ENCODE peak calls at places on chromosomes 2 and 18, in five cellular contexts. N is AG10803, Q is neuronal stem cell, O is A549, H is right cardiac atrium. J is an unnamed sample.

GRCh38 chr2:113157897-113158753 is 15.6 kb upstream of the PSD4 start:
- DNase-seq in Q (no peak), O (peak), H (no peak), N (peak), J (peak)

GRCh38 chr2:239305771-239306170 is 95.0 kb downstream of the HDAC4 start:
- DNase-seq in N (no peak), Q (no peak), H (no peak), O (no peak), J (no peak)

GRCh38 chr2:75915851-75916634 is 205.3 kb upstream of the GCFC2 start:
- DNase-seq in N (no peak), H (no peak), O (no peak), Q (no peak), J (no peak)

GRCh38 chr2:36539631-36540030 is 58.3 kb downstream of the FEZ2 start:
- DNase-seq in Q (no peak), N (peak), O (no peak), H (no peak), J (no peak)

GRCh38 chr2:164981217-164981990 is 26.1 kb upstream of the SLC38A11 start:
- DNase-seq in N (peak), H (no peak), Q (no peak), O (peak), J (no peak)

GRCh38 chr2:132729572-132729971 is 59.6 kb upstream of the LYPD1 start:
- DNase-seq in Q (no peak), H (no peak), O (no peak), N (no peak), J (no peak)

GRCh38 chr2:143300531-143300930 is 171.3 kb downstream of the ARHGAP15 start:
- DNase-seq in Q (no peak), H (no peak), N (peak), O (no peak), J (peak)

GRCh38 chr18:38611036-38611964 is 1045.7 kb upstream of the CELF4 start:
- DNase-seq in O (no peak), N (no peak), Q (no peak), H (no peak), J (no peak)

GRCh38 chr2:130755234-130756040 is at the start of gene AMER3:
- DNase-seq in Q (peak), N (no peak), O (no peak), H (no peak), J (no peak)

GRCh38 chr2:80737047-80737446 is 432.5 kb upstream of the LRRTM1 start:
- DNase-seq in H (no peak), N (no peak), Q (no peak), O (no peak), J (no peak)

GRCh38 chr2:68776124-68776523 is 41.5 kb downstream of the ARHGAP25 start:
- DNase-seq in Q (no peak), N (no peak), H (no peak), O (no peak), J (no peak)

GRCh38 chr18:54671291-54671881 is 80.3 kb downstream of the DYNAP start:
- DNase-seq in H (no peak), O (peak), Q (no peak), N (peak), J (peak)

GRCh38 chr2:54880428-54880827 is 157.0 kb downstream of the EML6 start:
- DNase-seq in Q (no peak), O (no peak), N (no peak), H (no peak), J (no peak)

GRCh38 chr18:21851327-21851961 is 110.9 kb downstream of the MIB1 start:
- DNase-seq in O (peak), H (no peak), N (peak), Q (no peak), J (no peak)

GRCh38 chr2:121491566-121491965 is 39.1 kb upstream of the RNU4ATAC start:
- DNase-seq in H (no peak), N (no peak), Q (no peak), O (no peak), J (no peak)

GRCh38 chr2:43070676-43071491 is 155.5 kb downstream of the ZFP36L2 start:
- DNase-seq in N (no peak), H (no peak), Q (no peak), O (no peak), J (no peak)

GRCh38 chr18:32455346-32455745 is 15.3 kb downstream of the GAREM1 start:
- DNase-seq in Q (no peak), O (no peak), H (no peak), N (no peak), J (no peak)

GRCh38 chr2:71618327-71619113 is 165.2 kb downstream of the DYSF start:
- DNase-seq in Q (no peak), H (no peak), N (no peak), O (peak), J (peak)

GRCh38 chr2:135052997-135053474 is 944 bp downstream of the RAB3GAP1 start:
- DNase-seq in Q (no peak), O (no peak), H (no peak), N (peak), J (peak)

GRCh38 chr2:157093666-157094065 is 163.8 kb upstream of the GALNT5 start:
- DNase-seq in H (no peak), Q (no peak), O (no peak), N (no peak), J (no peak)

GRCh38 chr2:21404827-21405625 is 281.3 kb downstream of the TDRD15 start:
- DNase-seq in N (no peak), O (no peak), Q (no peak), H (no peak), J (no peak)

GRCh38 chr18:55515946-55516710 is 71.9 kb downstream of the TCF4 start:
- DNase-seq in N (peak), O (no peak), H (no peak), Q (no peak), J (peak)

GRCh38 chr2:237483018-237483731 is 3.9 kb upstream of the MLPH start:
- DNase-seq in Q (no peak), H (no peak), O (peak), N (peak), J (peak)

GRCh38 chr2:458431-458827 is 170.5 kb upstream of the ALKAL2 start:
- DNase-seq in Q (no peak), O (no peak), H (no peak), N (no peak), J (no peak)

GRCh38 chr2:178295911-178296310 is 101.6 kb downstream of the OSBPL6 start:
- DNase-seq in O (no peak), H (no peak), Q (no peak), N (no peak), J (no peak)

GRCh38 chr2:213086566-213086965 is 64.8 kb downstream of the IKZF2 start:
- DNase-seq in O (no peak), N (peak), H (no peak), Q (peak), J (no peak)

GRCh38 chr18:10234281-10234680 is 220.2 kb upstream of the APCDD1 start:
- DNase-seq in Q (no peak), O (no peak), N (peak), H (no peak), J (no peak)
- H3K4me3 ChIP-seq in Q (no peak), O (no peak), N (no peak), H (no peak), J (no peak)

GRCh38 chr2:222298311-222299150 is at the start of gene PAX3:
- DNase-seq in Q (no peak), N (peak), H (no peak), O (no peak), J (no peak)

GRCh38 chr2:222300725-222301295 is 2.0 kb upstream of the PAX3 start:
- DNase-seq in O (no peak), N (no peak), Q (no peak), H (no peak), J (no peak)

GRCh38 chr2:222301296-222301997 is 2.6 kb upstream of the PAX3 start:
- DNase-seq in Q (no peak), N (no peak), H (no peak), O (no peak), J (no peak)

GRCh38 chr2:222298000-222298310 is 843 bp downstream of the PAX3 start:
- DNase-seq in N (no peak), H (no peak), Q (no peak), O (no peak), J (no peak)

DNA sequence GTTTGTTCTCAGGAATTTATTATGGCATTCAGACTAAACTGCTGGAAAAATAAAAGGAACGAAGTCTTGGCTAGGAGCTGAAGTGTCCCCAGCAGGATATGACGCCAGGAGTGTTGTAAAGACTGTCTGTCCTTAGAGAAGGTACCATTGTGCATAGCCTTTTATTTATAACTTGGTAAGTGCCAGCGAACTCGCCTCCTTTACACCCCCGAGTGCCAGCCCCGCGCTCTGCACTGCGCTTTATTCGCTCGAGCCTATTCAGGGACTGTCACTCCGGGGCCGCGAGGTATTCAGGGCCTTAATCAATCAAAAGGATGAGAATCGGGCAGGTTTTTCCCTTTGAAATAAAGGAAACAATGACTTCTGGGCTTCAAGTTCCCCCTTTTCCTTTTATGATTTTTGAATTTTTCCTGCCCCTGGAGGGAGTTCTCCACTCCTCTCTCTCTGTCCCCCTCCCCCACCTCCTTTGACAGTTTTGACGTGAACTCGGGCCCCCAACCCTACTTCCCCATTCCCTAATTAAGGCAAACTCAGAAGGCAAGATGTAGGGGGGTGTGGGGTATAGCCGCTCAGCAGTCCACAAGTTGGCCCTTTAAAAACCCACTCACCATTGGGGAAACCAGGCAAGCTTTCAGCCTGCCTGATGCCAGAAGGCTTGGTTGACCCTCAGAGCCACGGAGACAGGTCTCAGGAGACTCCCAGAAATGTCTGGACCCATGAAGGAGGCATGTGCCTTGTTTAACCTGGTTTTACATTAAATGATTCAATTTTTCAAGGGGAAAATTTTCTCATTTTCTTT is 1.3 kb upstream of the PAX3 start:
- DNase-seq in Q (no peak), N (no peak), O (no peak), H (no peak), J (no peak)
- H3K4me3 ChIP-seq in Q (no peak), N (no peak), O (no peak), H (no peak), J (no peak)

DNA sequence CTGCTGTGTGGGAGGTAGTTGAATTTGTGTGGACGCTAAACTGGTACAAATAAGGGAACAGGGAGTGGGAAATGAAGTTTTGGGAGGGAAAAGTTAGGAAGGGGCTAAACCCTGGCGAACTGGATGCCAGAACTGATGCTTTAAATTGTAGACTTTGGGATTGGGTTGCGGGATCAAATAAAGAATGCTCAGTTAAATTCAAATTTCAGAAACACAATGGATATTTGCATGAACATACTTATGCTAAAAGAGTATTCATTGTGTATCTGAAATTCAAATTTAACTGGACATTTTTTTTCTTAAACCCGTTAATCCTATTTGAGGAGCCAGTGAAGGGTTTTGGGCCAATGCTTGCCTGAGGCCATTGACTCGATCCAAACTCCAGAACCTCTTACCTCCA is 44.1 kb upstream of the YWHAQ start:
- DNase-seq in N (no peak), H (no peak), Q (no peak), O (no peak), J (no peak)
- H3K4me3 ChIP-seq in N (no peak), H (no peak), Q (no peak), O (peak), J (no peak)

DNA sequence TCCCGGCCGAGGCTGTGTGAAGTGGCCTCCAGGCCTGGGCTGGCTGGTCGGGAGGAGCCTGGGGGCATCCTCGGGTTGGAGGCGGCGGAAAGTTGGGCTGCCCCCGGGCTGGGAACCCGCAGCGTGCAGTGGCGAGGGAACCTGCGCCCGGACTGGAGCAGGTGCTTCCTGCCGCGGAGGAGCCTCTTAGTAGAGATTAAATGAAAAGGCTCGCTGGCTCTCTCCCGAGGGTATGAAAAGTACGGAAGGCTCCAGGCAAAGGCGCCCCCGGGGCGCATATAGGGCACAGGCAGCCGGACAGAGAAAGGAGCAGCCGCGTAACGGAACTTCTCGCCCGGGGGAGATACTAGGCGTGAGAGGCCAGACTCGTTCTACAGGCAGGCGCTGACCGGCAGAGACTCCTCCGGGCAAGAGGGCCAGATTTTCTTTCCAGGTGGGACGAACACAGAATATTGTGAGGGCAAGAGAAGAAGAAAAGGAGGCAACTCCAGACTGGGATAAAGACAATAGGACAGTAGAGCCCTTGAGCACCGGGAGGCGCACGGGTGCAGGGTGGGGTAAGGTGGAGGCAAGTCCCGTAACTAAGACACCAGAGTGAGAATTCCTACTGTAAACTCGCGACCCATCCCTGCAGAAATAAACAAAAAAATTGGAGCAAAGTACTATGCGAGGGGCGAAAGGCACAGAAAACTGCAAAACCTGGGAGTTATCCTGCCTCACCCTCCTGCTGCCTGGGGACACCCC is 828 bp downstream of the CDH2 start:
- DNase-seq in Q (peak), O (peak), N (no peak), H (no peak), J (no peak)
- H3K4me3 ChIP-seq in Q (peak), O (peak), N (peak), H (peak), J (peak)

DNA sequence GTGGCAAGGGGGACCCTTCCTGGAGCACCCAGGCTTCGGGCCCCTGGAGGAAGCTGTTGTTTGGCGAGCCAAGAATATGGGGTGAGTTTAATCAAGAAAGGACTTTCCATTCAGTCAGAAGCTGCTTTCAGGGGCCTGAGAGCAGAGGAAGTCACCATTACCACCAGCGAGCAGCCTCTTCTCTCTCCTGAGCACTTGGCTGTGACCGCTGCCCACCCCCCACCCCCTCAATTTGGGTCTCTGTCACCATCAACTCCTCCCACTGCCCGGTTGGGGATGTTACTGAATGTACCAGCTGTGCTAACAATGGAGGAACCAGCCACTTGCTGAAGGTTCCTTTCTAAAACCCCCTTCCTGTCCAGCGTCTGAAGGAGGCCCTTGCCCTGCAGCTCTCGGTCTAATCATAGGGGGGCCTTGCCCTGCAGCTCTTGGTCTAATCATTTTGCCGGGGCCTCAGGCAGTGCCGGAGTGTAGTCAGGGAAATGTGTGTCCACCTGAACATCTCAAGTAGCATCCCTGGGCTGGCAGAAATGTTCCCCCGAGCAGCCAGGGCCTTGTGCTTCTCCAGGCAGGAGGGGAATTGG is 957 bp downstream of the INPP5D start:
- DNase-seq in H (no peak), N (no peak), Q (no peak), O (no peak), J (no peak)
- H3K4me3 ChIP-seq in H (peak), N (no peak), Q (no peak), O (no peak), J (no peak)

DNA sequence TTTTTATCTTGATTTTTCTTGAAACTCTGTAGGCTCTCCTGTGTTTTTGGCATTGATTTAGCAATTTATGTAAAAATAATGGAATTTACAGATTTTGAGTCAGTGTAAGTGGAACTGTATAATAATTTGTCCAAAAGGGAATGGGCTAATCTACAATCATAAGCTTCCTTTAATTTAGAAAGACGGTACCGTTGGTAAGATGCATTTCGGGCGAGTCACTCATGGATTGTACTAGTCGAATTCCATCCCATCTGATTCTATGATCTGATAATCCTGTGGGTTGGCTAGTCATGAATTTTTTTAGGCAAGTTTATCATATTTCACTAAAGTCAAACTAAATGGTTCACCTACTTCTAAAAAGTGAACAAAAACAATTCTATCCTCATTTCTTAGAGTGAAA is 133.4 kb downstream of the ZNF407 start:
- DNase-seq in N (peak), O (no peak), H (no peak), Q (no peak), J (peak)
- H3K4me3 ChIP-seq in N (no peak), O (no peak), H (no peak), Q (no peak), J (no peak)

GRCh38 chr2:102143450-102143985 is 972 bp downstream of the IL1R1 start:
- DNase-seq in Q (no peak), H (peak), O (no peak), N (peak), J (no peak)

GRCh38 chr2:102144128-102144527 is 1.6 kb downstream of the IL1R1 start:
- DNase-seq in Q (no peak), H (no peak), O (no peak), N (peak), J (no peak)

GRCh38 chr2:102147935-102148334 is 5.4 kb downstream of the IL1R1 start:
- DNase-seq in H (no peak), Q (no peak), N (peak), O (no peak), J (peak)

GRCh38 chr2:102145107-102145506 is 2.6 kb downstream of the IL1R1 start:
- DNase-seq in N (no peak), Q (no peak), O (no peak), H (no peak), J (no peak)

GRCh38 chr2:102145939-102146338 is 3.4 kb downstream of the IL1R1 start:
- DNase-seq in O (peak), Q (no peak), N (no peak), H (no peak), J (no peak)
- H3K4me3 ChIP-seq in O (no peak), Q (no peak), N (no peak), H (no peak), J (no peak)

GRCh38 chr2:226796840-226797288 is 2.8 kb downstream of the IRS1 start:
- DNase-seq in H (peak), N (peak), O (no peak), Q (no peak), J (no peak)
- H3K4me3 ChIP-seq in H (no peak), N (peak), O (no peak), Q (no peak), J (peak)

J was measured in brain microvascular endothelial cell.